ENCODE peak calls at places on chromosomes 6 and 20, in nine cellular contexts. W is CD8-positive, alpha-beta T cell; E is pancreas; U is fibroblast of lung; F is aorta; X is heart left ventricle; Y is breast epithelium; A is coronary artery; V is transverse colon. M is an unnamed sample.
A peak's percentile ranks its signal among the peaks of the same experiment; 100 is the strongest.

GRCh38 chr20:52975024-52975732 is 3.0 kb downstream of the TSHZ2 start:
- DNase-seq in W (no peak), E (no peak), U (peak; percentile 42), F (no peak), X (no peak), Y (no peak), A (no peak), V (no peak), M (peak; percentile 75)

GRCh38 chr6:14108571-14109410 is 8.8 kb upstream of the CD83 start:
- DNase-seq in W (no peak), E (no peak), U (peak; percentile 12), F (peak; percentile 80), X (no peak), Y (no peak), A (no peak), V (peak; percentile 40), M (no peak)

GRCh38 chr6:52098649-52099184 is 11.3 kb upstream of the PKHD1 start:
- DNase-seq in W (no peak), E (no peak), U (no peak), F (no peak), X (no peak), Y (no peak), A (no peak), V (no peak), M (no peak)

GRCh38 chr20:64188682-64189529 is 24.7 kb downstream of the MYT1 start:
- DNase-seq in W (no peak), E (peak; percentile 74), U (peak; percentile 43), F (no peak), X (no peak), Y (peak; percentile 29), A (no peak), V (peak; percentile 12), M (peak; percentile 59)

GRCh38 chr6:133947302-133947900 is 5.6 kb upstream of the TBPL1 start:
- DNase-seq in W (no peak), E (peak; percentile 73), U (no peak), F (no peak), X (no peak), Y (no peak), A (no peak), V (peak; percentile 59), M (peak; percentile 83)

GRCh38 chr6:127690092-127690491 is 113.1 kb downstream of the C6orf58 start:
- DNase-seq in W (no peak), E (no peak), U (peak; percentile 18), F (no peak), X (no peak), Y (no peak), A (no peak), V (no peak), M (no peak)

GRCh38 chr20:50729925-50730764 is 1.2 kb upstream of the PARD6B start:
- DNase-seq in W (peak; percentile 5), E (no peak), U (peak; percentile 39), F (no peak), X (no peak), Y (peak; percentile 27), A (no peak), V (peak; percentile 25), M (peak; percentile 30)

GRCh38 chr20:61453219-61453618 is 201.2 kb downstream of the CDH4 start:
- DNase-seq in W (no peak), E (no peak), U (no peak), F (no peak), X (no peak), Y (peak; percentile 4), A (no peak), V (no peak), M (no peak)

GRCh38 chr6:8860671-8861070 is 425.3 kb upstream of the SLC35B3 start:
- DNase-seq in W (no peak), E (no peak), U (no peak), F (no peak), X (no peak), Y (no peak), A (no peak), V (no peak), M (no peak)

GRCh38 chr20:57399587-57400261 is 8.5 kb downstream of the RBM38 start:
- DNase-seq in W (peak; percentile 42), E (no peak), U (peak; percentile 20), F (peak; percentile 36), X (peak; percentile 71), Y (no peak), A (no peak), V (peak; percentile 55), M (no peak)

GRCh38 chr6:48194596-48195295 is 83.7 kb upstream of the PTCHD4 start:
- DNase-seq in W (no peak), E (no peak), U (no peak), F (no peak), X (no peak), Y (no peak), A (no peak), V (no peak), M (no peak)

GRCh38 chr6:21142716-21143115 is 450.8 kb upstream of the SOX4 start:
- DNase-seq in W (no peak), E (no peak), U (no peak), F (no peak), X (no peak), Y (no peak), A (no peak), V (no peak), M (no peak)

GRCh38 chr6:89387516-89388222 is 24.4 kb downstream of the RRAGD start:
- DNase-seq in W (no peak), E (no peak), U (no peak), F (no peak), X (no peak), Y (no peak), A (no peak), V (no peak), M (no peak)

GRCh38 chr6:680666-681374 is 12.1 kb downstream of the EXOC2 start:
- DNase-seq in W (no peak), E (no peak), U (no peak), F (no peak), X (no peak), Y (no peak), A (no peak), V (no peak), M (no peak)

GRCh38 chr6:114343782-114344144 is 940 bp upstream of the HS3ST5 start:
- DNase-seq in W (no peak), E (no peak), U (no peak), F (no peak), X (no peak), Y (no peak), A (no peak), V (no peak), M (no peak)
- H3K4me3 ChIP-seq in W (no peak overlapping the region), E (peak overlapping the region; percentile 60), U (no peak overlapping the region), F (peak overlapping the region; percentile 32), X (no peak overlapping the region), Y (peak overlapping the region; percentile 73), A (peak overlapping the region; percentile 83), V (no peak overlapping the region), M (no peak overlapping the region)

DNA sequence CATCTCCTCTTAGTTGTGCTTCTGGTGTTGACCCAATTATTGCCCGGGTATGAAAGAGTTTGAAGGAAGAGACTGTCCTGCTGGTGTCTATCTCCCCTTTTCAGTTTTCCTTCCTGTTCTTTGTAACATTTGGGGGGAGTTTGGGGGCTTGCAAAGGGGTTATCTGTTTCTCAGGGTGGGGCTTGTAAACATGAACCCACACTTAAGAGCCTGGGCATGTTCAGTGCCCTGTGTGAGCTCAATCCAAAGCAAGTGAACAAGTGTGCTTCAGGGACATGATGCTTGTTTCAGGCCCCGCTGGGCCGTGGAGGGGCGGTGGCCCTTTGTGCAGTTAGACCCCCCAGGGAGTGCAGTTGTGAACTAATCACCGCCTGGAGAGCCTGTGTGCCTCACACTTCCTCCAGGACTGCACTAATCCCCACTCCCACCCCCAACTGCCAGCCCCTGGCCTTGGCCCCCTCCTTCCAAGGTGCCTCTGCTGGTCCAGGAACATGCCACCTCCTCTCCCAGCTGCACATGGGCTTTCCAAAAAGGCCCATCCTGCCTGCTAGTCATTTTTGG is 58.1 kb downstream of the RREB1 start:
- DNase-seq in W (no peak), E (no peak), U (peak; percentile 37), F (no peak), X (no peak), Y (no peak), A (no peak), V (no peak), M (no peak)
- H3K27ac ChIP-seq in W (no peak overlapping the region), E (no peak overlapping the region), U (peak overlapping the region; percentile 79), F (no peak overlapping the region), X (no peak overlapping the region), Y (peak overlapping the region; percentile 37), A (no peak overlapping the region), V (peak overlapping the region; percentile 82), M (peak overlapping the region; percentile 72)

GRCh38 chr20:63005862-63006564 is 751 bp downstream of the BHLHE23 start:
- DNase-seq in W (peak; percentile 14), E (no peak), U (peak; percentile 24), F (no peak), X (no peak), Y (no peak), A (no peak), V (no peak), M (no peak)

GRCh38 chr20:63007722-63008488 is 1.1 kb upstream of the BHLHE23 start:
- DNase-seq in W (no peak), E (no peak), U (no peak), F (no peak), X (no peak), Y (no peak), A (no peak), V (no peak), M (no peak)

GRCh38 chr20:63008541-63009043 is 1.8 kb upstream of the BHLHE23 start:
- DNase-seq in W (peak; percentile 16), E (no peak), U (no peak), F (no peak), X (no peak), Y (no peak), A (no peak), V (no peak), M (no peak)

GRCh38 chr20:63006611-63007471 is at the start of gene BHLHE23:
- DNase-seq in W (peak; percentile 29), E (no peak), U (no peak), F (no peak), X (no peak), Y (no peak), A (no peak), V (no peak), M (no peak)

GRCh38 chr20:63007472-63007721 is 633 bp upstream of the BHLHE23 start:
- DNase-seq in W (no peak), E (no peak), U (no peak), F (no peak), X (no peak), Y (no peak), A (no peak), V (no peak), M (no peak)
- H3K4me3 ChIP-seq in W (peak overlapping the region; percentile 11), E (no peak overlapping the region), U (no peak overlapping the region), F (no peak overlapping the region), X (no peak overlapping the region), Y (peak overlapping the region; percentile 55), A (peak overlapping the region; percentile 42), V (no peak overlapping the region), M (no peak overlapping the region)

DNA sequence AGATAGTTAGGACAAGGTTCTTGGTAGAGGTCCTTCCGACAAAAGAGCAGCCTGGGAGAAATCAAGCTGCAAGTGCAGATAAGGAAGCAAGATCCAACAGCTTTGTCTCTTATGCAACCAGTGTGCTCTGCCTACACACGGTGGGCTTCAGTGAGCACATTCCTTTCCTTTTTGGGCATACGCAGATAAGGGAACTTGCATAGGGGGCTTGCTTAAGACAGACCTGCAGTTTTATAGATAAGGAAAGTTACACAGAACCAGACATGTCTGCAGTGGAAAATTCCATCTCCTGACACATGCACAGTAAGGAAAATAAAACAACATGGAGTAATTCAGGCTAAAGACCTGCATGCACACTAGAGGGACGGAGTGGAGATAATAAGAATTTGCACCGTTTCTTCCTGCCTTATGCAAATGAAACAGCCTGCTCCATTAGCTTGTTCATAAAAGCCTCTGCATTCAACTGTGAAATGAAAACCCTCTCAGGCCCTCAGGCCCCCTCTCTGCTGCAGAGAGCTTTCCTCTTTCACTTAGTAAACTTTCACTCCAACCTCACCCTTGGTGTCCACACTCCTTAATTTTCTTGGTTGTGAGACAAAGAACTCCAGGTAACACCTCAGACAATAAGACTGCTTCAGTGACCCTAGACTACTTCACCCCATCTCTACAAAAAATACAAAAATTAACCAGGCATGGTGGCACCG is 97.5 kb upstream of the MYLIP start:
- DNase-seq in W (no peak), E (no peak), U (no peak), F (no peak), X (no peak), Y (no peak), A (no peak), V (no peak), M (no peak)
- H3K27ac ChIP-seq in W (no peak overlapping the region), E (no peak overlapping the region), U (no peak overlapping the region), F (no peak overlapping the region), X (no peak overlapping the region), Y (no peak overlapping the region), A (no peak overlapping the region), V (no peak overlapping the region), M (no peak overlapping the region)

M was measured in small intestine.